ENCODE peak calls at places on chromosomes 7 and 10, in five cellular contexts. One of them, this sample, is unnamed.

GRCh38 chr10:88793747-88794299 is 8.7 kb upstream of the LIPM start:
- DNase-seq in AG10803: peak
- DNase-seq in B cell: no peak
- DNase-seq in endodermal cell: no peak
- DNase-seq in fibroblast of lung: peak
- DNase-seq in this sample: peak

GRCh38 chr7:33590902-33591301 is 314.4 kb upstream of the BMPER start:
- DNase-seq in fibroblast of lung: peak
- DNase-seq in AG10803: peak
- DNase-seq in B cell: no peak
- DNase-seq in endodermal cell: no peak
- DNase-seq in this sample: no peak

GRCh38 chr10:132912685-132913558 is 29.4 kb downstream of the CFAP46 start:
- DNase-seq in endodermal cell: peak
- DNase-seq in B cell: no peak
- DNase-seq in fibroblast of lung: no peak
- DNase-seq in AG10803: no peak
- DNase-seq in this sample: no peak

GRCh38 chr10:68562666-68563522 is 2.8 kb downstream of the TET1 start:
- DNase-seq in AG10803: peak
- DNase-seq in B cell: no peak
- DNase-seq in fibroblast of lung: peak
- DNase-seq in endodermal cell: peak
- DNase-seq in this sample: no peak

GRCh38 chr10:74453151-74453550 is 302.1 kb downstream of the ADK start:
- DNase-seq in B cell: no peak
- DNase-seq in endodermal cell: no peak
- DNase-seq in fibroblast of lung: no peak
- DNase-seq in AG10803: no peak
- DNase-seq in this sample: no peak

GRCh38 chr7:155531686-155532085 is 14.7 kb downstream of the CNPY1 start:
- DNase-seq in B cell: no peak
- DNase-seq in endodermal cell: peak
- DNase-seq in fibroblast of lung: no peak
- DNase-seq in AG10803: no peak
- DNase-seq in this sample: no peak

GRCh38 chr7:117048114-117048853 is 95.0 kb downstream of the ST7 start:
- DNase-seq in fibroblast of lung: no peak
- DNase-seq in endodermal cell: no peak
- DNase-seq in AG10803: no peak
- DNase-seq in B cell: no peak
- DNase-seq in this sample: no peak

GRCh38 chr10:17808971-17809841 is at the start of gene MRC1:
- DNase-seq in B cell: no peak
- DNase-seq in fibroblast of lung: no peak
- DNase-seq in AG10803: no peak
- DNase-seq in endodermal cell: no peak
- DNase-seq in this sample: no peak

GRCh38 chr7:148623586-148624282 is 33.2 kb downstream of the C7orf33 start:
- DNase-seq in endodermal cell: no peak
- DNase-seq in fibroblast of lung: peak
- DNase-seq in AG10803: peak
- DNase-seq in B cell: no peak
- DNase-seq in this sample: no peak

GRCh38 chr7:150451097-150451793 is 815 bp downstream of the GIMAP8 start:
- DNase-seq in fibroblast of lung: no peak
- DNase-seq in endodermal cell: peak
- DNase-seq in AG10803: no peak
- DNase-seq in B cell: peak
- DNase-seq in this sample: peak

GRCh38 chr7:22980422-22980821 is 33.5 kb downstream of the HYCC1 start:
- DNase-seq in AG10803: peak
- DNase-seq in endodermal cell: no peak
- DNase-seq in fibroblast of lung: peak
- DNase-seq in B cell: no peak
- DNase-seq in this sample: no peak

GRCh38 chr10:103395754-103396066 is 565 bp downstream of the ATP5MK start:
- DNase-seq in AG10803: peak
- DNase-seq in endodermal cell: peak
- DNase-seq in fibroblast of lung: peak
- DNase-seq in B cell: no peak
- DNase-seq in this sample: no peak

GRCh38 chr7:20783716-20784310 is 2.9 kb downstream of the SP8 start:
- DNase-seq in AG10803: peak
- DNase-seq in fibroblast of lung: no peak
- DNase-seq in B cell: peak
- DNase-seq in endodermal cell: peak
- DNase-seq in this sample: no peak

GRCh38 chr7:20786049-20786412 is 655 bp downstream of the SP8 start:
- DNase-seq in B cell: peak
- DNase-seq in fibroblast of lung: no peak
- DNase-seq in endodermal cell: no peak
- DNase-seq in AG10803: no peak
- DNase-seq in this sample: no peak

GRCh38 chr7:20783131-20783715 is 3.5 kb downstream of the SP8 start:
- DNase-seq in endodermal cell: peak
- DNase-seq in fibroblast of lung: no peak
- DNase-seq in B cell: no peak
- DNase-seq in AG10803: no peak
- DNase-seq in this sample: no peak

GRCh38 chr7:20785211-20786048 is 1.3 kb downstream of the SP8 start:
- DNase-seq in endodermal cell: peak
- DNase-seq in fibroblast of lung: no peak
- DNase-seq in B cell: peak
- DNase-seq in AG10803: no peak
- DNase-seq in this sample: no peak

GRCh38 chr7:20784311-20785210 is 2.1 kb downstream of the SP8 start:
- DNase-seq in fibroblast of lung: no peak
- DNase-seq in endodermal cell: peak
- DNase-seq in B cell: peak
- DNase-seq in AG10803: no peak
- DNase-seq in this sample: no peak
- TF ChIP-seq CTCF in fibroblast of lung: no peak
- TF ChIP-seq CTCF in endodermal cell: peak
- TF ChIP-seq CTCF in B cell: no peak
- TF ChIP-seq CTCF in AG10803: no peak
- TF ChIP-seq CTCF in this sample: no peak

DNA sequence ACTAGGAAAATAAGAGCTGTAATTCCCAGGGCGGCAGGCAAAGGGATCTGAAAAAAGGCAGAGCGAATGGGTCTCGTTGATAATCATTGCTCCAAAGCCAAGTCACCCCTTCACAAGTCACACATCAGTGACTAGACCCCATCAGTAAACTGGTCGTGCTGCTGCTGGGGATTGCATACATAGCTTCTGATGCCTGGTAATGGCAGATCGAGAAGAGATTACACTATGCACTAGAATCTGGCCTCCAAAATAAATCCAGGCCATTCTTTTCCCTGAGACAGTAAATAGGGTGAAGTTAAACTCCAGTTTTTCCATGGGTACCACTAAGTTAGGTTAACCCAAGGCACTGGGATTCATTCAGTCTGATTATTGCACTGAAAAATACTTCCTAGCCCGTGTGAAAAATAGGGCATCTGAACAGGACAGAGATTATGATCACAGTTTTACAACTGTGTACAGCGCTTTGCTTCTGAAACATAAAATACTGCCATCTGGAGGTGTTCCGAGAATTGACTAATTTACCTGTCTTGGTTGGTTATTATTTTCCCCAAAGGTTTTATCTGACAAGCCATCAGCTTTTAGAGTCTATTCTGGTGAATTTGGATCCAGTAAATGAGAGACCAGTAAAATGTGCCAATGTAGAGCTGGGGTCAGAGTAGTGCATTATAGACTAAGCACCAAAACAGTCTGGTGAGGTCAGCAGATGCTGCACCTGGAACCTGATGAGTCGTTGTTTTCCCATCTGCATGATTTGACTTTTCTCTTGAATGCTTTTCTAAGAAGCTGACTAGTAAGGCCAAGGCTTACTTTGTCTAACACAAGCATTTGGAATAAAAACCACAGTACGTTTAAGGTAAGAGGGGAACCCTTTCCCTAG is 82.9 kb upstream of the AFAP1L2 start:
- DNase-seq in endodermal cell: no peak
- DNase-seq in fibroblast of lung: peak
- DNase-seq in B cell: no peak
- DNase-seq in AG10803: no peak
- DNase-seq in this sample: no peak
- TF ChIP-seq CTCF in endodermal cell: peak
- TF ChIP-seq CTCF in fibroblast of lung: no peak
- TF ChIP-seq CTCF in B cell: no peak
- TF ChIP-seq CTCF in AG10803: no peak
- TF ChIP-seq CTCF in this sample: no peak

DNA sequence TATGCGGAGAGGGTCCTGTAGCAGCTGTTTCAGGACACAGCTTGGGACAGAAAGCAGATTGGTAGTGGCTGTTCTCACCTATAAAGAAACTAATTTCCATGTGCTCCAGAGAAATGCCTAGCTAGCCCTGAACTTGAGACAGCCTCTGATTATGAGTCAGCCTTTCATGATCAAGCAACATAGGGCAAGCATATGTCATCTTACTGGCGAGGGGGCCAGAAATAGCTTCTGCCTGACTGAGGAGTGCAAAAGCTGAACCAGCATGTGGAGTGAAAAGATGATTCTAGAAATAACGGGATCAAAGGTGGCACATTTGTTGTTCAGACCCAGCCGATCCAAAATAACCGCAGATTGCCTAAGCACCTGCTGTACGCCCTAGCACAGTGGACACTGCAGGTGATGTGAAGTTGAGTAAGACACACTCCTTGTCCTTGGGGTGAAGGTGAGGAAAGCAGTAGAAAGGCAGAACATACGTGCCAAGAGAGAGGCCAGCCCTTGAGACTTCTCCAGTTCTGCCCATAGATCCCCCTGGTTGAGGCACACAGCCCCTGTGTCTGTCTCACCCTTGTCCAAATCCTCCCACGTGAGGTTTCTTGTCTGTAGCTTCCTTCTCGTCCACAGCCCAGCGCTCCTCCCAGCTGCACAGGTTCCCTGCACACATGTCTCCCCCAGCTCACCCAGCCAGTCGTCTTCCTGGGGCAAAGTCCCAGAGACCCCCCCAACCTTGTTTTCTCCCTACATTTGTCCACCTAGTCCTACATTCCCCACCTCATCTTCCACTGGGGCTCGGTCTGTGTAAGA is 2.7 kb upstream of the BCL7B start:
- DNase-seq in fibroblast of lung: peak
- DNase-seq in AG10803: peak
- DNase-seq in B cell: no peak
- DNase-seq in endodermal cell: no peak
- DNase-seq in this sample: peak
- TF ChIP-seq CTCF in fibroblast of lung: no peak
- TF ChIP-seq CTCF in AG10803: no peak
- TF ChIP-seq CTCF in B cell: no peak
- TF ChIP-seq CTCF in endodermal cell: no peak
- TF ChIP-seq CTCF in this sample: no peak

DNA sequence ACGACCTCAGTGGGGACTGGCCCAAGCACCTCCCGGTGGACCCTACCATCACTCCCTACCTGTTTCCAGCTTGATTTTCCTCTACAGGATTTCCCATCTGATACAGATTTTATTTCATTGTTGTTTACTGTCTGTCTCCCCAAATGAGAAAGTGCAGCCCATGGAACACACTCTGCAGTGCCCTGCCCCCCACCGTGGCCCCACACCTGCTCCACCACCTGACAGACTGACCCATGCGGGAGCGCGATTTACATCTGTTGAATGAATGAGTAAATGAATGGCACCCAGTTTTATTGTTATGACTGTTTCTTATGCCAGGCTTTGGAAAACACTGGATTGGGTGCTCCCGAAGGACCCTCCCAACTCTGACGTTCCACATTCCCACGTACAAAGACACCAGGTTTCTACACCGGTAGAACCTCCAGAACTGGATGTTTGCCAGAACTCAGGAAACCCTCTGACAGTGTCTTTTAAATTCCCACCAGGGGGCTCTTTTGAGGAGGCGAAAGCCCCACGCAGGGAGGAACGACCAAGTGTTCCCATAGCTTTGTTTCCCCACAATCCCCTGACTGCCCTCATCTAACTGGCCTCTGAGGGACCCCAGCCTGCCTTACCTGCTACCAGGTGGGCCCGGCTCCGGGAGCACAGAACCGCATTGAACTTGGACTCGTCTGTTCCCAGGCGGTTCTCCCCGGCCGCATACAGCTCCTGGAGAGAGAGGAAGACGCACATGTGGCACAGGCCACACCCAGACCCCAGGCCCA is 29.0 kb downstream of the PLAC9 start:
- DNase-seq in B cell: no peak
- DNase-seq in AG10803: no peak
- DNase-seq in endodermal cell: peak
- DNase-seq in fibroblast of lung: no peak
- DNase-seq in this sample: no peak
- TF ChIP-seq CTCF in B cell: no peak
- TF ChIP-seq CTCF in AG10803: peak
- TF ChIP-seq CTCF in endodermal cell: peak
- TF ChIP-seq CTCF in fibroblast of lung: peak
- TF ChIP-seq CTCF in this sample: peak

GRCh38 chr10:125449571-125449970 is 233.4 kb downstream of the TEX36 start:
- DNase-seq in endodermal cell: no peak
- DNase-seq in AG10803: no peak
- DNase-seq in fibroblast of lung: no peak
- DNase-seq in B cell: no peak
- DNase-seq in this sample: no peak

GRCh38 chr10:125444790-125445189 is 238.2 kb downstream of the TEX36 start:
- DNase-seq in fibroblast of lung: no peak
- DNase-seq in B cell: no peak
- DNase-seq in endodermal cell: no peak
- DNase-seq in AG10803: no peak
- DNase-seq in this sample: no peak

GRCh38 chr10:125450218-125450617 is 232.7 kb downstream of the TEX36 start:
- DNase-seq in B cell: no peak
- DNase-seq in fibroblast of lung: no peak
- DNase-seq in AG10803: no peak
- DNase-seq in endodermal cell: no peak
- DNase-seq in this sample: no peak

GRCh38 chr10:125451319-125451718 is 231.6 kb downstream of the TEX36 start:
- DNase-seq in fibroblast of lung: no peak
- DNase-seq in AG10803: no peak
- DNase-seq in endodermal cell: no peak
- DNase-seq in B cell: no peak
- DNase-seq in this sample: no peak

DNA sequence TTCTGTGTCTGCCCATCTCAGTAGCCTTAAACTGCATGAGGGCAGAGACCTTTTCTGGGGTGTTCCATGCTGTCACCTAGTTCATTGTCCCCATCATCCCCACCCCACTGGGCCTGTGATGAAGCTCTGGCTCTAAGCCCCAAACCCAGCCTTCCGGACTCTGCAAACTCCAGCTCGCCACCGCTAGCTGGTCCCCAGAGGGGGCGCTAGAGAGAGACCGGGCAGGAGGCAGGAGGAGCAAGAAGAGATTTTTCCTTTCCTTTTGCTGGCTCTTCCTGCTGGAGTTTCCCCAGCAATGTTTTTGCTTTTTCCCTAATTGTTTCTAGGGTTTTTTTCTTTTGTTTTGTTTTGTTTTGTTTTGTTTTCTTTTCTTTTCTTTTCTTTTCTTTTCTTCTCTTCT is 234.4 kb downstream of the TEX36 start:
- DNase-seq in B cell: no peak
- DNase-seq in fibroblast of lung: peak
- DNase-seq in AG10803: peak
- DNase-seq in endodermal cell: peak
- DNase-seq in this sample: no peak
- TF ChIP-seq CTCF in B cell: peak
- TF ChIP-seq CTCF in fibroblast of lung: peak
- TF ChIP-seq CTCF in AG10803: peak
- TF ChIP-seq CTCF in endodermal cell: peak
- TF ChIP-seq CTCF in this sample: peak

This sample was measured in GM06990.